ENCODE peak calls at places on chromosome 10, in five cellular contexts. One of them, this sample, is unnamed.
A peak's percentile ranks its signal among the peaks of the same experiment; 100 is the strongest.

GRCh38 chr10:50453940-50454339 is 169.8 kb downstream of the SGMS1 start:
- DNase-seq in adrenal gland: no peak
- DNase-seq in endothelial cell of umbilical vein: no peak
- DNase-seq in aorta: no peak
- DNase-seq in uterus: no peak
- DNase-seq in this sample: no peak

GRCh38 chr10:92239600-92240288 is 51.1 kb downstream of the CPEB3 start:
- DNase-seq in adrenal gland: peak; percentile 67
- DNase-seq in endothelial cell of umbilical vein: peak; percentile 39
- DNase-seq in aorta: peak; percentile 87
- DNase-seq in uterus: peak; percentile 58
- DNase-seq in this sample: peak; percentile 67

GRCh38 chr10:122557516-122557915 is 3.0 kb upstream of the DMBT1 start:
- DNase-seq in adrenal gland: no peak
- DNase-seq in endothelial cell of umbilical vein: no peak
- DNase-seq in uterus: no peak
- DNase-seq in aorta: no peak
- DNase-seq in this sample: no peak

GRCh38 chr10:1600861-1601260 is 136.5 kb downstream of the ADARB2 start:
- DNase-seq in endothelial cell of umbilical vein: no peak
- DNase-seq in aorta: no peak
- DNase-seq in adrenal gland: no peak
- DNase-seq in uterus: no peak
- DNase-seq in this sample: no peak

GRCh38 chr10:46293832-46294640 is 7.2 kb downstream of the ANTXRL start:
- DNase-seq in uterus: no peak
- DNase-seq in aorta: peak; percentile 61
- DNase-seq in endothelial cell of umbilical vein: no peak
- DNase-seq in adrenal gland: no peak
- DNase-seq in this sample: peak; percentile 5

GRCh38 chr10:127934383-127934782 is 27.5 kb downstream of the PTPRE start:
- DNase-seq in aorta: no peak
- DNase-seq in adrenal gland: no peak
- DNase-seq in uterus: no peak
- DNase-seq in endothelial cell of umbilical vein: no peak
- DNase-seq in this sample: no peak

GRCh38 chr10:99667108-99667751 is 7.9 kb downstream of the ENTPD7 start:
- DNase-seq in adrenal gland: no peak
- DNase-seq in uterus: no peak
- DNase-seq in aorta: no peak
- DNase-seq in endothelial cell of umbilical vein: peak; percentile 60
- DNase-seq in this sample: no peak

GRCh38 chr10:113045155-113046055 is 95.4 kb downstream of the TCF7L2 start:
- DNase-seq in adrenal gland: no peak
- DNase-seq in aorta: no peak
- DNase-seq in uterus: no peak
- DNase-seq in endothelial cell of umbilical vein: peak; percentile 77
- DNase-seq in this sample: no peak

GRCh38 chr10:92544296-92544695 is 29.6 kb downstream of the IDE start:
- DNase-seq in endothelial cell of umbilical vein: peak; percentile 45
- DNase-seq in uterus: no peak
- DNase-seq in adrenal gland: no peak
- DNase-seq in aorta: no peak
- DNase-seq in this sample: no peak

GRCh38 chr10:125121003-125121402 is 39.4 kb downstream of the CTBP2 start:
- DNase-seq in aorta: peak; percentile 57
- DNase-seq in uterus: no peak
- DNase-seq in adrenal gland: no peak
- DNase-seq in endothelial cell of umbilical vein: no peak
- DNase-seq in this sample: no peak

GRCh38 chr10:97573021-97573420 is 442 bp downstream of the ANKRD2 start:
- DNase-seq in uterus: no peak
- DNase-seq in adrenal gland: no peak
- DNase-seq in endothelial cell of umbilical vein: no peak
- DNase-seq in aorta: peak; percentile 31
- DNase-seq in this sample: no peak

DNA sequence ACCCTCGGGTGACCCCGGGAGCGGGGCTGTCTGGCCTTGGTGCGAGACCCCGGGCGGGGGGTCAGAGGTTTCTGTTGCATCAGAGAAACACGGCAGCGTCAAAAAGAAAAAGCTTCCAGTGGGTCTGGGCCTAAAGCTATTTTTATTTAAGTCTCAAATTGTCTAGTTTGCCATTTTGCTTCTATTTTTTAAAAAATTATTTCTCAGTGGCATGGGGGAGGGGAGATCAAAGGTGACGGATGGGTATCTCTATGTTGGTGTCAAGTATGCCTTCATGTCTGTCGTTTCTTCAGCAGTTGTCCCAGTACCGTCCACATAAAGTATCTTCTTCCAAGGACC is 25.9 kb upstream of the VAX1 start:
- DNase-seq in aorta: no peak
- DNase-seq in adrenal gland: no peak
- DNase-seq in uterus: no peak
- DNase-seq in endothelial cell of umbilical vein: no peak
- DNase-seq in this sample: no peak
- H3K4me3 ChIP-seq in aorta: no peak overlapping the region
- H3K4me3 ChIP-seq in adrenal gland: no peak overlapping the region
- H3K4me3 ChIP-seq in uterus: no peak overlapping the region
- H3K4me3 ChIP-seq in endothelial cell of umbilical vein: no peak overlapping the region
- H3K4me3 ChIP-seq in this sample: no peak overlapping the region

GRCh38 chr10:62457196-62457595 is 83.0 kb downstream of the ZNF365 start:
- DNase-seq in endothelial cell of umbilical vein: no peak
- DNase-seq in adrenal gland: no peak
- DNase-seq in aorta: no peak
- DNase-seq in uterus: no peak
- DNase-seq in this sample: no peak

GRCh38 chr10:62453274-62453673 is 79.1 kb downstream of the ZNF365 start:
- DNase-seq in uterus: no peak
- DNase-seq in aorta: no peak
- DNase-seq in adrenal gland: no peak
- DNase-seq in endothelial cell of umbilical vein: no peak
- DNase-seq in this sample: no peak

GRCh38 chr10:62456611-62457101 is 82.5 kb downstream of the ZNF365 start:
- DNase-seq in uterus: no peak
- DNase-seq in adrenal gland: no peak
- DNase-seq in aorta: no peak
- DNase-seq in endothelial cell of umbilical vein: no peak
- DNase-seq in this sample: no peak

GRCh38 chr10:62457598-62457997 is 83.4 kb downstream of the ZNF365 start:
- DNase-seq in aorta: no peak
- DNase-seq in uterus: no peak
- DNase-seq in adrenal gland: no peak
- DNase-seq in endothelial cell of umbilical vein: no peak
- DNase-seq in this sample: no peak

GRCh38 chr10:62454696-62455451 is 80.7 kb downstream of the ZNF365 start:
- DNase-seq in adrenal gland: no peak
- DNase-seq in uterus: peak; percentile 66
- DNase-seq in endothelial cell of umbilical vein: no peak
- DNase-seq in aorta: no peak
- DNase-seq in this sample: no peak
- H3K4me3 ChIP-seq in adrenal gland: no peak overlapping the region
- H3K4me3 ChIP-seq in uterus: no peak overlapping the region
- H3K4me3 ChIP-seq in endothelial cell of umbilical vein: no peak overlapping the region
- H3K4me3 ChIP-seq in aorta: no peak overlapping the region
- H3K4me3 ChIP-seq in this sample: no peak overlapping the region

DNA sequence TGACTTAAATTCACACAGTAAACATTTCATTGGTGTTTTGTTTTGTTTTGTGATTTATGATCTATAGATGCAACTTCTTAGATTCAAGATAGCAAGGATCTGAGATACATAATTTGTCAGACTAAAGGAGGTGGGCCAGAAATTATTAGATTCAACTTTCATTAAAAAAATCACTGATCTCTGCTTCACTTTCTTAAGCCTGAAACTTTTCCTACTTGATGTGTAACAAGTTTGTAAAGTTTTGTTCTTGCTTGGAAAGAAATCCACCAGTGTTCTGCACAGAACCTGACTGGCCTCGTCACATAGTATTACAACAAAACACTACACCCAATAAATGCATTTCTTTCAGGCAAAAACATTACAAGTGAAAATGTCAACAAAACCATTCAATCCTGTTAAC is 12.4 kb downstream of the SKIDA1 start:
- DNase-seq in endothelial cell of umbilical vein: no peak
- DNase-seq in adrenal gland: no peak
- DNase-seq in uterus: no peak
- DNase-seq in aorta: no peak
- DNase-seq in this sample: no peak
- H3K4me3 ChIP-seq in endothelial cell of umbilical vein: no peak overlapping the region
- H3K4me3 ChIP-seq in adrenal gland: no peak overlapping the region
- H3K4me3 ChIP-seq in uterus: no peak overlapping the region
- H3K4me3 ChIP-seq in aorta: no peak overlapping the region
- H3K4me3 ChIP-seq in this sample: no peak overlapping the region

DNA sequence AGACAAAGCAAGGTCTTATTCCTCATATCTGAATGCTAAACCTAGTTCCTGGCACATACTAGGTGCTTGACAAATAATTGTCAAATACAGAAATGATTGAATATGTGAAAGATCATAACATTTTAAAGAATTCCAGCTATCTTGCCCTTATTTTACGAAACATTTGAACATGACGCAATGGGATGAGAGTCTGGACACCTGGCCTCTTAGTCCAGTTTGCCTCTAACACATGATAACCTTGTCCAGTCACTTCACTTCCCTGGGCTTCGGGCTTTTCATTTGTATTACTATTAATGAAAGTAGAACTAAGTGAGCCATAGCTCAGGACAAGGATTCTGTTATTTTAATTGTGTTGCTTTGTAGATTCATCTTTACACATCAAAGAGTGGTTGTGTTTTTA is 32.6 kb downstream of the PNLIPRP3 start:
- DNase-seq in aorta: no peak
- DNase-seq in endothelial cell of umbilical vein: no peak
- DNase-seq in uterus: no peak
- DNase-seq in adrenal gland: no peak
- DNase-seq in this sample: no peak
- H3K4me3 ChIP-seq in aorta: no peak overlapping the region
- H3K4me3 ChIP-seq in endothelial cell of umbilical vein: no peak overlapping the region
- H3K4me3 ChIP-seq in uterus: no peak overlapping the region
- H3K4me3 ChIP-seq in adrenal gland: no peak overlapping the region
- H3K4me3 ChIP-seq in this sample: no peak overlapping the region

GRCh38 chr10:24465899-24466615 is 257.1 kb downstream of the KIAA1217 start:
- DNase-seq in aorta: no peak
- DNase-seq in adrenal gland: peak; percentile 77
- DNase-seq in endothelial cell of umbilical vein: no peak
- DNase-seq in uterus: no peak
- DNase-seq in this sample: no peak

GRCh38 chr10:24465124-24465874 is 256.4 kb downstream of the KIAA1217 start:
- DNase-seq in endothelial cell of umbilical vein: no peak
- DNase-seq in uterus: no peak
- DNase-seq in adrenal gland: no peak
- DNase-seq in aorta: no peak
- DNase-seq in this sample: peak; percentile 62

GRCh38 chr10:24462889-24463552 is 254.1 kb downstream of the KIAA1217 start:
- DNase-seq in aorta: no peak
- DNase-seq in uterus: no peak
- DNase-seq in adrenal gland: no peak
- DNase-seq in endothelial cell of umbilical vein: no peak
- DNase-seq in this sample: no peak

GRCh38 chr10:24462340-24462739 is 253.4 kb downstream of the KIAA1217 start:
- DNase-seq in adrenal gland: no peak
- DNase-seq in aorta: no peak
- DNase-seq in endothelial cell of umbilical vein: no peak
- DNase-seq in uterus: no peak
- DNase-seq in this sample: no peak

GRCh38 chr10:24463683-24464426 is 254.9 kb downstream of the KIAA1217 start:
- DNase-seq in endothelial cell of umbilical vein: peak; percentile 13
- DNase-seq in aorta: no peak
- DNase-seq in uterus: peak; percentile 46
- DNase-seq in adrenal gland: peak; percentile 93
- DNase-seq in this sample: no peak
- H3K4me3 ChIP-seq in endothelial cell of umbilical vein: no peak overlapping the region
- H3K4me3 ChIP-seq in aorta: no peak overlapping the region
- H3K4me3 ChIP-seq in uterus: no peak overlapping the region
- H3K4me3 ChIP-seq in adrenal gland: no peak overlapping the region
- H3K4me3 ChIP-seq in this sample: no peak overlapping the region